ENCODE peak calls at places on chromosomes 3 and 15, in nine cellular contexts. One of them, this sample, is unnamed.

GRCh38 chr3:168620854-168621253 is 525.1 kb upstream of the GOLIM4 start:
- DNase-seq in GM10248: no peak
- DNase-seq in prostate gland: no peak
- DNase-seq in SW480: peak
- DNase-seq in progenitor cell of endocrine pancreas: peak
- DNase-seq in brain microvascular endothelial cell: peak
- DNase-seq in left colon: peak
- DNase-seq in lung microvascular endothelial cell: peak
- DNase-seq in CD4-positive, alpha-beta T cell: no peak
- DNase-seq in this sample: no peak

GRCh38 chr3:105598047-105598796 is 231.5 kb downstream of the ALCAM start:
- DNase-seq in GM10248: no peak
- DNase-seq in prostate gland: no peak
- DNase-seq in SW480: no peak
- DNase-seq in progenitor cell of endocrine pancreas: no peak
- DNase-seq in brain microvascular endothelial cell: peak
- DNase-seq in left colon: no peak
- DNase-seq in lung microvascular endothelial cell: no peak
- DNase-seq in CD4-positive, alpha-beta T cell: no peak
- DNase-seq in this sample: no peak

GRCh38 chr3:150747909-150748568 is 14.9 kb downstream of the SIAH2 start:
- DNase-seq in GM10248: no peak
- DNase-seq in prostate gland: no peak
- DNase-seq in SW480: no peak
- DNase-seq in progenitor cell of endocrine pancreas: no peak
- DNase-seq in brain microvascular endothelial cell: no peak
- DNase-seq in left colon: no peak
- DNase-seq in lung microvascular endothelial cell: no peak
- DNase-seq in CD4-positive, alpha-beta T cell: no peak
- DNase-seq in this sample: no peak

GRCh38 chr3:137110392-137110996 is 152.7 kb downstream of the IL20RB start:
- DNase-seq in GM10248: peak
- DNase-seq in prostate gland: no peak
- DNase-seq in SW480: peak
- DNase-seq in progenitor cell of endocrine pancreas: no peak
- DNase-seq in brain microvascular endothelial cell: peak
- DNase-seq in left colon: no peak
- DNase-seq in lung microvascular endothelial cell: peak
- DNase-seq in CD4-positive, alpha-beta T cell: no peak
- DNase-seq in this sample: no peak

GRCh38 chr15:64288577-64288976 is 67.4 kb downstream of the CSNK1G1 start:
- DNase-seq in GM10248: no peak
- DNase-seq in prostate gland: no peak
- DNase-seq in SW480: no peak
- DNase-seq in progenitor cell of endocrine pancreas: no peak
- DNase-seq in brain microvascular endothelial cell: no peak
- DNase-seq in left colon: no peak
- DNase-seq in lung microvascular endothelial cell: no peak
- DNase-seq in CD4-positive, alpha-beta T cell: no peak
- DNase-seq in this sample: no peak

GRCh38 chr3:72533584-72534473 is 314.4 kb downstream of the SHQ1 start:
- DNase-seq in GM10248: no peak
- DNase-seq in prostate gland: no peak
- DNase-seq in SW480: no peak
- DNase-seq in progenitor cell of endocrine pancreas: no peak
- DNase-seq in brain microvascular endothelial cell: no peak
- DNase-seq in left colon: no peak
- DNase-seq in lung microvascular endothelial cell: no peak
- DNase-seq in CD4-positive, alpha-beta T cell: no peak
- DNase-seq in this sample: no peak

GRCh38 chr3:176848431-176849214 is 348.7 kb downstream of the TBL1XR1 start:
- DNase-seq in GM10248: no peak
- DNase-seq in prostate gland: no peak
- DNase-seq in SW480: no peak
- DNase-seq in progenitor cell of endocrine pancreas: no peak
- DNase-seq in brain microvascular endothelial cell: no peak
- DNase-seq in left colon: no peak
- DNase-seq in lung microvascular endothelial cell: no peak
- DNase-seq in CD4-positive, alpha-beta T cell: no peak
- DNase-seq in this sample: no peak

GRCh38 chr3:196207833-196208607 is 3.2 kb downstream of the ZDHHC19 start:
- DNase-seq in GM10248: peak
- DNase-seq in prostate gland: no peak
- DNase-seq in SW480: peak
- DNase-seq in progenitor cell of endocrine pancreas: no peak
- DNase-seq in brain microvascular endothelial cell: peak
- DNase-seq in left colon: peak
- DNase-seq in lung microvascular endothelial cell: peak
- DNase-seq in CD4-positive, alpha-beta T cell: peak
- DNase-seq in this sample: no peak

GRCh38 chr3:84566256-84566655 is 392.5 kb upstream of the CADM2 start:
- DNase-seq in GM10248: no peak
- DNase-seq in prostate gland: no peak
- DNase-seq in SW480: no peak
- DNase-seq in progenitor cell of endocrine pancreas: no peak
- DNase-seq in brain microvascular endothelial cell: no peak
- DNase-seq in left colon: no peak
- DNase-seq in lung microvascular endothelial cell: no peak
- DNase-seq in CD4-positive, alpha-beta T cell: no peak
- DNase-seq in this sample: no peak

GRCh38 chr3:45123841-45124269 is 22.3 kb downstream of the CDCP1 start:
- DNase-seq in GM10248: no peak
- DNase-seq in prostate gland: no peak
- DNase-seq in SW480: peak
- DNase-seq in progenitor cell of endocrine pancreas: no peak
- DNase-seq in brain microvascular endothelial cell: no peak
- DNase-seq in left colon: no peak
- DNase-seq in lung microvascular endothelial cell: no peak
- DNase-seq in CD4-positive, alpha-beta T cell: no peak
- DNase-seq in this sample: peak

GRCh38 chr15:80803580-80804525 is 24.7 kb downstream of the CEMIP start:
- DNase-seq in GM10248: no peak
- DNase-seq in prostate gland: no peak
- DNase-seq in SW480: no peak
- DNase-seq in progenitor cell of endocrine pancreas: no peak
- DNase-seq in brain microvascular endothelial cell: no peak
- DNase-seq in left colon: no peak
- DNase-seq in lung microvascular endothelial cell: no peak
- DNase-seq in CD4-positive, alpha-beta T cell: no peak
- DNase-seq in this sample: no peak

GRCh38 chr3:141071681-141072260 is 20.6 kb downstream of the SPSB4 start:
- DNase-seq in GM10248: no peak
- DNase-seq in prostate gland: no peak
- DNase-seq in SW480: no peak
- DNase-seq in progenitor cell of endocrine pancreas: no peak
- DNase-seq in brain microvascular endothelial cell: no peak
- DNase-seq in left colon: no peak
- DNase-seq in lung microvascular endothelial cell: no peak
- DNase-seq in CD4-positive, alpha-beta T cell: no peak
- DNase-seq in this sample: no peak

GRCh38 chr3:68363801-68364200 is 568.5 kb downstream of the TAFA4 start:
- DNase-seq in GM10248: no peak
- DNase-seq in prostate gland: no peak
- DNase-seq in SW480: no peak
- DNase-seq in progenitor cell of endocrine pancreas: no peak
- DNase-seq in brain microvascular endothelial cell: no peak
- DNase-seq in left colon: no peak
- DNase-seq in lung microvascular endothelial cell: no peak
- DNase-seq in CD4-positive, alpha-beta T cell: no peak
- DNase-seq in this sample: no peak

GRCh38 chr3:25662921-25663320 is 1.8 kb downstream of the TOP2B start:
- DNase-seq in GM10248: no peak
- DNase-seq in prostate gland: no peak
- DNase-seq in SW480: no peak
- DNase-seq in progenitor cell of endocrine pancreas: no peak
- DNase-seq in brain microvascular endothelial cell: no peak
- DNase-seq in left colon: no peak
- DNase-seq in lung microvascular endothelial cell: no peak
- DNase-seq in CD4-positive, alpha-beta T cell: no peak
- DNase-seq in this sample: no peak

GRCh38 chr3:43378066-43378935 is 92.0 kb downstream of the SNRK start:
- DNase-seq in GM10248: peak
- DNase-seq in prostate gland: no peak
- DNase-seq in SW480: peak
- DNase-seq in progenitor cell of endocrine pancreas: no peak
- DNase-seq in brain microvascular endothelial cell: peak
- DNase-seq in left colon: peak
- DNase-seq in lung microvascular endothelial cell: no peak
- DNase-seq in CD4-positive, alpha-beta T cell: peak
- DNase-seq in this sample: no peak

GRCh38 chr3:49279376-49279775 is 2.3 kb upstream of the C3orf62 start:
- DNase-seq in GM10248: no peak
- DNase-seq in prostate gland: peak
- DNase-seq in SW480: no peak
- DNase-seq in progenitor cell of endocrine pancreas: no peak
- DNase-seq in brain microvascular endothelial cell: no peak
- DNase-seq in left colon: no peak
- DNase-seq in lung microvascular endothelial cell: no peak
- DNase-seq in CD4-positive, alpha-beta T cell: no peak
- DNase-seq in this sample: no peak

GRCh38 chr3:177657243-177657642 is 460.0 kb upstream of the TBL1XR1 start:
- DNase-seq in GM10248: no peak
- DNase-seq in prostate gland: peak
- DNase-seq in SW480: no peak
- DNase-seq in progenitor cell of endocrine pancreas: no peak
- DNase-seq in brain microvascular endothelial cell: no peak
- DNase-seq in left colon: no peak
- DNase-seq in lung microvascular endothelial cell: no peak
- DNase-seq in CD4-positive, alpha-beta T cell: no peak
- DNase-seq in this sample: no peak

GRCh38 chr3:130259170-130259874 is 86.2 kb upstream of the COL6A5 start:
- DNase-seq in GM10248: no peak
- DNase-seq in prostate gland: no peak
- DNase-seq in SW480: no peak
- DNase-seq in progenitor cell of endocrine pancreas: no peak
- DNase-seq in brain microvascular endothelial cell: no peak
- DNase-seq in left colon: no peak
- DNase-seq in lung microvascular endothelial cell: no peak
- DNase-seq in CD4-positive, alpha-beta T cell: no peak
- DNase-seq in this sample: no peak

GRCh38 chr15:48721061-48721810 is 75.7 kb upstream of the FBN1 start:
- DNase-seq in GM10248: no peak
- DNase-seq in prostate gland: no peak
- DNase-seq in SW480: no peak
- DNase-seq in progenitor cell of endocrine pancreas: no peak
- DNase-seq in brain microvascular endothelial cell: no peak
- DNase-seq in left colon: no peak
- DNase-seq in lung microvascular endothelial cell: no peak
- DNase-seq in CD4-positive, alpha-beta T cell: no peak
- DNase-seq in this sample: no peak

GRCh38 chr3:31550452-31551251 is 17.9 kb downstream of the STT3B start:
- DNase-seq in GM10248: no peak
- DNase-seq in prostate gland: no peak
- DNase-seq in SW480: peak
- DNase-seq in progenitor cell of endocrine pancreas: no peak
- DNase-seq in brain microvascular endothelial cell: peak
- DNase-seq in left colon: no peak
- DNase-seq in lung microvascular endothelial cell: peak
- DNase-seq in CD4-positive, alpha-beta T cell: no peak
- DNase-seq in this sample: no peak

GRCh38 chr3:41715376-41715775 is 246.5 kb downstream of the ULK4 start:
- DNase-seq in GM10248: no peak
- DNase-seq in prostate gland: no peak
- DNase-seq in SW480: no peak
- DNase-seq in progenitor cell of endocrine pancreas: no peak
- DNase-seq in brain microvascular endothelial cell: no peak
- DNase-seq in left colon: no peak
- DNase-seq in lung microvascular endothelial cell: no peak
- DNase-seq in CD4-positive, alpha-beta T cell: no peak
- DNase-seq in this sample: no peak

GRCh38 chr3:98726084-98726483 is 37.1 kb upstream of the ST3GAL6 start:
- DNase-seq in GM10248: no peak
- DNase-seq in prostate gland: no peak
- DNase-seq in SW480: no peak
- DNase-seq in progenitor cell of endocrine pancreas: no peak
- DNase-seq in brain microvascular endothelial cell: peak
- DNase-seq in left colon: no peak
- DNase-seq in lung microvascular endothelial cell: no peak
- DNase-seq in CD4-positive, alpha-beta T cell: no peak
- DNase-seq in this sample: no peak

GRCh38 chr3:187076297-187076696 is 63.0 kb downstream of the RPL39L start:
- DNase-seq in GM10248: no peak
- DNase-seq in prostate gland: no peak
- DNase-seq in SW480: no peak
- DNase-seq in progenitor cell of endocrine pancreas: no peak
- DNase-seq in brain microvascular endothelial cell: no peak
- DNase-seq in left colon: no peak
- DNase-seq in lung microvascular endothelial cell: no peak
- DNase-seq in CD4-positive, alpha-beta T cell: no peak
- DNase-seq in this sample: no peak

GRCh38 chr3:101998256-101998926 is 149.1 kb downstream of the NFKBIZ start:
- DNase-seq in GM10248: no peak
- DNase-seq in prostate gland: no peak
- DNase-seq in SW480: no peak
- DNase-seq in progenitor cell of endocrine pancreas: no peak
- DNase-seq in brain microvascular endothelial cell: no peak
- DNase-seq in left colon: no peak
- DNase-seq in lung microvascular endothelial cell: peak
- DNase-seq in CD4-positive, alpha-beta T cell: no peak
- DNase-seq in this sample: no peak

GRCh38 chr3:35484939-35485605 is 154.3 kb upstream of the ARPP21 start:
- DNase-seq in GM10248: no peak
- DNase-seq in prostate gland: no peak
- DNase-seq in SW480: no peak
- DNase-seq in progenitor cell of endocrine pancreas: no peak
- DNase-seq in brain microvascular endothelial cell: no peak
- DNase-seq in left colon: no peak
- DNase-seq in lung microvascular endothelial cell: no peak
- DNase-seq in CD4-positive, alpha-beta T cell: no peak
- DNase-seq in this sample: no peak

GRCh38 chr3:128488995-128489859 is 3.8 kb downstream of the GATA2 start:
- DNase-seq in GM10248: no peak
- DNase-seq in prostate gland: peak
- DNase-seq in SW480: peak
- DNase-seq in progenitor cell of endocrine pancreas: no peak
- DNase-seq in brain microvascular endothelial cell: no peak
- DNase-seq in left colon: peak
- DNase-seq in lung microvascular endothelial cell: peak
- DNase-seq in CD4-positive, alpha-beta T cell: no peak
- DNase-seq in this sample: no peak

GRCh38 chr3:129608087-129608935 is 1.8 kb upstream of the PLXND1 start:
- DNase-seq in GM10248: no peak
- DNase-seq in prostate gland: no peak
- DNase-seq in SW480: no peak
- DNase-seq in progenitor cell of endocrine pancreas: no peak
- DNase-seq in brain microvascular endothelial cell: peak
- DNase-seq in left colon: no peak
- DNase-seq in lung microvascular endothelial cell: peak
- DNase-seq in CD4-positive, alpha-beta T cell: no peak
- DNase-seq in this sample: no peak

GRCh38 chr15:69298697-69299441 is at the start of gene PAQR5:
- DNase-seq in GM10248: no peak
- DNase-seq in prostate gland: peak
- DNase-seq in SW480: peak
- DNase-seq in progenitor cell of endocrine pancreas: peak
- DNase-seq in brain microvascular endothelial cell: no peak
- DNase-seq in left colon: peak
- DNase-seq in lung microvascular endothelial cell: peak
- DNase-seq in CD4-positive, alpha-beta T cell: no peak
- DNase-seq in this sample: no peak

GRCh38 chr3:171239757-171240503 is 213.4 kb upstream of the SLC2A2 start:
- DNase-seq in GM10248: no peak
- DNase-seq in prostate gland: no peak
- DNase-seq in SW480: peak
- DNase-seq in progenitor cell of endocrine pancreas: no peak
- DNase-seq in brain microvascular endothelial cell: no peak
- DNase-seq in left colon: no peak
- DNase-seq in lung microvascular endothelial cell: no peak
- DNase-seq in CD4-positive, alpha-beta T cell: no peak
- DNase-seq in this sample: no peak

GRCh38 chr3:195692781-195693427 is 27.9 kb upstream of the MUC20 start:
- DNase-seq in GM10248: no peak
- DNase-seq in prostate gland: no peak
- DNase-seq in SW480: no peak
- DNase-seq in progenitor cell of endocrine pancreas: no peak
- DNase-seq in brain microvascular endothelial cell: no peak
- DNase-seq in left colon: no peak
- DNase-seq in lung microvascular endothelial cell: no peak
- DNase-seq in CD4-positive, alpha-beta T cell: no peak
- DNase-seq in this sample: no peak

This sample was measured in pulmonary artery endothelial cell.